ENCODE peak calls at places on chromosomes 12 and 14, in seven cellular contexts. U is stomach, I is A549, Z is tibial nerve, Q is esophagus muscularis mucosa, H is ovary, N is GM12878. B is an unnamed sample.

GRCh38 chr14:33512201-33512600 is 438.7 kb downstream of the EGLN3 start:
- DNase-seq in Q (no peak), U (no peak), H (no peak), Z (no peak), I (no peak), N (no peak), B (no peak)

GRCh38 chr14:95452176-95452889 is 64.1 kb downstream of the SYNE3 start:
- DNase-seq in Z (no peak), Q (no peak), N (no peak), U (no peak), I (peak), H (no peak), B (no peak)

GRCh38 chr14:62133776-62134175 is 371.6 kb downstream of the SNAPC1 start:
- DNase-seq in I (no peak), Z (no peak), N (no peak), U (no peak), H (no peak), Q (no peak), B (no peak)

GRCh38 chr12:132423251-132424117 is 66.5 kb upstream of the FBRSL1 start:
- DNase-seq in Q (no peak), N (no peak), U (no peak), H (no peak), I (peak), Z (no peak), B (no peak)

GRCh38 chr14:85853996-85854526 is 324.1 kb downstream of the FLRT2 start:
- DNase-seq in H (no peak), I (no peak), Q (no peak), U (no peak), Z (no peak), N (no peak), B (no peak)

GRCh38 chr12:120110550-120111501 is 5.7 kb downstream of the RAB35 start:
- DNase-seq in Z (no peak), N (no peak), H (no peak), U (peak), Q (no peak), I (no peak), B (peak)

GRCh38 chr14:49861923-49862673 is 9.5 kb upstream of the NEMF start:
- DNase-seq in H (peak), Q (peak), U (peak), I (peak), Z (peak), N (no peak), B (peak)

GRCh38 chr14:75845136-75845804 is 136.5 kb downstream of the TGFB3 start:
- DNase-seq in Q (no peak), U (no peak), Z (no peak), H (no peak), I (no peak), N (no peak), B (no peak)

GRCh38 chr12:65533177-65533883 is 254.8 kb downstream of the MSRB3 start:
- DNase-seq in H (no peak), U (no peak), N (no peak), Q (no peak), Z (no peak), I (no peak), B (no peak)

GRCh38 chr14:55129086-55129427 is at the start of gene LGALS3:
- DNase-seq in Q (no peak), U (peak), H (peak), N (no peak), I (peak), Z (peak), B (peak)

GRCh38 chr14:85316701-85317100 is 213.2 kb upstream of the FLRT2 start:
- DNase-seq in N (no peak), Q (no peak), H (no peak), Z (no peak), U (no peak), I (no peak), B (no peak)

GRCh38 chr14:69355955-69356321 is 42.2 kb downstream of the ERH start:
- DNase-seq in Z (peak), H (peak), U (no peak), N (no peak), I (no peak), Q (no peak), B (no peak)

GRCh38 chr12:32366704-32367103 is 32.7 kb upstream of the FGD4 start:
- DNase-seq in U (no peak), Q (no peak), H (no peak), Z (no peak), I (no peak), N (no peak), B (no peak)

GRCh38 chr12:726281-727140 is 25.9 kb upstream of the WNK1 start:
- DNase-seq in H (no peak), U (no peak), Z (no peak), I (peak), N (no peak), Q (no peak), B (no peak)

GRCh38 chr14:106222736-106223135 is 696.4 kb downstream of the TMEM121 start:
- DNase-seq in Z (no peak), U (no peak), Q (no peak), I (no peak), H (no peak), N (no peak), B (no peak)

GRCh38 chr12:53750812-53751335 is 905 bp downstream of the CISTR start:
- DNase-seq in I (no peak), Q (no peak), H (peak), U (no peak), Z (no peak), N (no peak), B (peak)

GRCh38 chr12:2722806-2723205 is 72.0 kb upstream of the FKBP4 start:
- DNase-seq in U (peak), Z (no peak), Q (no peak), N (no peak), I (no peak), H (no peak), B (no peak)

GRCh38 chr12:78977463-78977862 is 112.9 kb downstream of the SYT1 start:
- DNase-seq in Z (no peak), Q (no peak), N (no peak), U (no peak), I (peak), H (no peak), B (no peak)

GRCh38 chr12:62522984-62523383 is 56.4 kb downstream of the MON2 start:
- DNase-seq in Q (no peak), I (peak), Z (no peak), U (no peak), H (no peak), N (no peak), B (no peak)

GRCh38 chr12:102965281-102966155 is 8.0 kb downstream of the ASCL1 start:
- DNase-seq in H (no peak), U (no peak), Q (no peak), Z (no peak), I (no peak), N (no peak), B (no peak)

GRCh38 chr14:67395876-67396189 is 16.1 kb downstream of the PLEK2 start:
- DNase-seq in Q (peak), N (no peak), H (no peak), Z (no peak), U (no peak), I (no peak), B (no peak)

DNA sequence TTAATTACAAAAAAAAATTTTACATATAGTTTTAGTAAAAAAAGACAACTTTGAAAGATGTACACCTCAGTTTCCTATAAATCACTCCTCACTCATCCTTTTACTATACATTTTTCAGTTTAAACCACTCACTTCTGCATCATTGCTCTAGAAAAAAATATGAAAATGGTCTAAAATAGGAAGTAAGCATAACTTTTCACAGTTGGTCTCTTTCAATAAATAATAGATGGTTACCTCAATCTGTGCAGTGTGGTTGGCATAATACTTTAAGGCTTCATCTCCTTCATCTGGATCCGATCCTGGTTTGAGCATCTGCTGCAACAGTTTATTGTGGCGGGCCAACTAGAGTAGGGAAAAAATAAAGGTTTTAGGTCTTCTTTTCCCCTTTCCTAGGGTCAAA is 247.9 kb downstream of the SSPN start:
- DNase-seq in Q (no peak), Z (no peak), H (no peak), N (no peak), U (no peak), I (no peak), B (no peak)
- TF ChIP-seq POLR2A in Q (no peak), Z (no peak), H (no peak), N (no peak), U (no peak), I (no peak), B (no peak)

DNA sequence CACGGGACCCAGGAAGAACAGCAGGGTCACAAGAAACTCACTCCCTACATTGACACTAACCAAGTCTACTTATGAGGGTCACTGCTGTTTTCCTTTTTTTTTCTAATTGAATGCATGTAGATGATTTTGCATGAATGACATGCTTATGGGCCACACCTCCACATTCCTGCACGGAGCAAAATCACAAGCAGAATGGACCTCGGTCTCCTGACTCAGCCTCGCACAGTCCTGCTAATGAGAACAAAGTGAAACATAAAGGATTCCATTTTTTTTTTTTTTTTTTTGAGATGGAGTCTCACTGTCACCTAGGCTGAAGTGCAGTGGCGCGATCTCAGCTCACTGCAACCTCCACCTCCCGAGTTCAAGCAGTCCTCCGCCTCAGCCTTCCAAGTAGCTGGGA is 12.3 kb downstream of the SCARB1 start:
- DNase-seq in Q (no peak), H (no peak), Z (no peak), U (no peak), N (no peak), I (no peak), B (no peak)
- TF ChIP-seq EP300 in Q (no peak), H (no peak), Z (no peak), U (no peak), N (no peak), I (no peak), B (no peak)

GRCh38 chr14:99737451-99737951 is 53.4 kb downstream of the CYP46A1 start:
- DNase-seq in U (peak), H (no peak), Z (no peak), I (peak), N (no peak), Q (no peak), B (no peak)
- H3K4me3 ChIP-seq in U (peak), H (peak), Z (peak), I (peak), N (no peak), Q (peak), B (peak)

DNA sequence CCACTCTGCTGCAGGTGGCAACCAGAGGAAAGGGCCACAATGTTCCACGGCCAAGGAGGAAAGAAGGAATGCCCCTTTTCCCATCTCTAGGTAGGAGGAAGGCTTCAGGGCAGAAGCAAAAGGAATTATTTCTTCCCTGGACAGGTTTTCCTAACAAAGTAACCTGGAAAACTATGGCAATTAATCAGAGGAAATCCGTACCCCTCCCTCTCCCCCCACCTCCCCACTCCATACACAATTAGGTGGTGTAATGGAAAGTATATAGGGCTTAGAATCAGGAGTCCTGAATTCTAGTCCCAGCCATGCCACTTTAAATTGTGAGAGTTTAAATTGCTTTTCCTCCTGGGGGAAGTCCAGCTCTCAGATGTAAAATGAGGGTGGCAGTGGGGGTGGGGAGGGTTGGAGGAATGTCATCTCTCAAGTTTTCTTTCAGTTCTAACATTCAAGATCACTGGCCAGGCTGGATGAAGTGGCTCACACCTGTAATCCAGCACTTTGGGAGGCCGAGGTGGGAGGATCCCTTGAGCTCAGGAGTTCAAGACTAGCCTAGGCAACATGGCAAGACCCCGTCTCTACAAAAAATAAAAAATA is 1.7 kb downstream of the DHH start:
- DNase-seq in I (no peak), Z (no peak), H (no peak), Q (no peak), N (no peak), U (no peak), B (no peak)
- TF ChIP-seq POLR2A in I (no peak), Z (no peak), H (no peak), Q (no peak), N (no peak), U (no peak), B (no peak)

DNA sequence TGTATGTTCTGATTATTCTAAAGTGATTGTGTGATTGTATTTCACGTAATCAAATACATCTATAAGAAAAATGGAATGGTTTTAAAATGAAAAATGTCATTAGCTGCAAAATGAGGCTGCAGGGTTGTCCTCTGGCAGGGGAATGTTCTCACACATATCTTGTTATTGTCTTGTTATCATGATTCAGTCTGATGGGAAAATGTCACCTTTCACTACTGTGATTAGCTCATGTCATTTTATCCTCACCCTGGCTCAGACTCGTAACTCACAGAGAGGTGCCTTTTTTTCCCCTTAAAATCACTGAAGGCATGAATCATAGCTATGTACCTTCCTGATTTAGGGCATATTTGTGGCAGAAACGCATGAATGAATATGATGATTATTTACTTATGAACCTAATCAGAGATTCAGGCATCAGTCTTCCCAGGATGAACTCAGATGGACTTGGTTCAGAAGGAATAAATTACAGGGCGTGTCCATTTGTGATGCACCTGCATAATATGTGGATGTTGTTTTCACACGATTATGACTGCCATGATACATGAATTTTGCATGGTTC is 1339.1 kb downstream of the AACS start:
- DNase-seq in U (no peak), I (no peak), H (no peak), Q (no peak), Z (no peak), N (no peak), B (no peak)
- TF ChIP-seq EP300 in U (no peak), I (no peak), H (no peak), Q (no peak), Z (no peak), N (no peak), B (no peak)

GRCh38 chr14:76946753-76947077 is 81.8 kb downstream of the IRF2BPL start:
- DNase-seq in U (no peak), Z (no peak), I (no peak), Q (no peak), H (no peak), N (no peak), B (no peak)

GRCh38 chr14:76947078-76947837 is 81.2 kb downstream of the IRF2BPL start:
- DNase-seq in Q (peak), N (peak), U (peak), H (peak), I (peak), Z (peak), B (peak)

GRCh38 chr14:76948976-76949375 is 79.5 kb downstream of the IRF2BPL start:
- DNase-seq in I (no peak), N (no peak), U (no peak), Z (no peak), Q (no peak), H (no peak), B (no peak)

GRCh38 chr14:76948213-76948947 is 80.1 kb downstream of the IRF2BPL start:
- DNase-seq in H (no peak), Q (no peak), I (no peak), N (no peak), U (peak), Z (no peak), B (peak)

DNA sequence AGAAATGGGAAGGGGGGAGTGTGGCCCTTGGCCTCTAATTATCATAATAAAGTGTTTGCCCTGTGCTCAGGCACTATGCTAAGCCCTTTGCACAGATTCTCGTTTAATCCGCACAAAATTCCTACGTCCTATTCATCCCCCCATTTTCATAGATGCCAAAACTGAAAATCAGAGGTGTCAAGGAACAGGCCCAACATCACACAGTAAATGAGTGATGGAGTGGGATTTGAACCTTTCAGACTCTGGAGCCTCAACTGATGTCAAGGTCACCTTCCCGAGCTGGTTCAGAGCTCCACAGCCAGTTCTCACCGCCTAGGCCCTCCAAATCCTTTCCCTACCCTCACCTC is 80.7 kb downstream of the IRF2BPL start:
- DNase-seq in Q (no peak), I (no peak), Z (no peak), H (no peak), N (no peak), U (no peak), B (no peak)
- H3K4me3 ChIP-seq in Q (no peak), I (no peak), Z (no peak), H (no peak), N (no peak), U (no peak), B (no peak)

GRCh38 chr14:77707724-77708408 is at the start of the genes ALKBH1 and SLIRP:
- DNase-seq in Q (peak), U (peak), I (peak), N (peak), Z (peak), H (peak), B (peak)
- TF ChIP-seq POLR2A in Q (no peak), U (no peak), I (peak), N (peak), Z (peak), H (peak), B (peak)

GRCh38 chr12:75816892-75817291 is 214.7 kb downstream of the PHLDA1 start:
- DNase-seq in Z (no peak), U (no peak), H (no peak), I (peak), N (peak), Q (no peak), B (no peak)
- TF ChIP-seq EP300 in Z (no peak), U (no peak), H (no peak), I (no peak), N (no peak), Q (no peak), B (no peak)

GRCh38 chr14:76976623-76977005 is 51.9 kb downstream of the IRF2BPL start:
- DNase-seq in I (no peak), H (no peak), N (no peak), Z (no peak), U (no peak), Q (no peak), B (no peak)
- H3K4me3 ChIP-seq in I (no peak), H (no peak), N (no peak), Z (no peak), U (no peak), Q (no peak), B (no peak)

DNA sequence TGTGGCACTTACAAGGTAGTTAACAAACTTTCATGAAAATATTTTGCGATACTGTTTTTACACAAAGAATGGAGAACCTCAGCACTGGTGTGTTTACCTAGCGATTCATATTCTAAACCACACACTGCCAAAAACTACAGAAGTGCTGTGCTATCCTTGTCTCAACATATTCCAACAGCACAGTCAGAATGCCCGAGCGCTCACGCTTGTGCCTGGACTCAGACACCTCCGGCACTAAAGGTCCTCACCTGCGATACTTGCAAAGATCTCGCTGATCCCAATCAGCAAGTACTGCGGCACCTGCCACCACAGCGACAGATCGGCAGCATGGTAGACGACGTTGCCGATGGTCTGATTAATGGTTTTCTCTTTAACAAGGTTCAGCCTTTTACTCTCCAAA is 23.2 kb downstream of the SLC15A4 start:
- DNase-seq in H (no peak), Z (no peak), N (no peak), I (no peak), U (no peak), Q (no peak), B (no peak)
- TF ChIP-seq POLR2A in H (no peak), Z (no peak), N (peak), I (no peak), U (no peak), Q (no peak), B (no peak)

B was measured in transverse colon.